ENCODE peak calls at places on chromosomes 5 and 9, in four cellular contexts. L is psoas muscle, R is body of pancreas, C is adrenal gland. I is an unnamed sample. For H3K27me3, the result is how much of the 10 kb centered on the place peaks cover.

GRCh38 chr9:7333714-7334113 is 465.9 kb downstream of the DMAC1 start:
- DNase-seq in L (no peak), C (no peak), R (no peak), I (no peak)

GRCh38 chr5:116577064-116577788 is 2.6 kb upstream of the SEMA6A start:
- DNase-seq in L (no peak), R (no peak), C (no peak), I (no peak)

GRCh38 chr5:75522025-75522424 is 10.3 kb downstream of the POLK start:
- DNase-seq in C (no peak), R (no peak), L (no peak), I (no peak)

GRCh38 chr5:138663009-138663408 is 87.8 kb upstream of the HSPA9 start:
- DNase-seq in C (no peak), L (no peak), R (no peak), I (no peak)

GRCh38 chr9:33467526-33467925 is 6.2 kb downstream of the NOL6 start:
- DNase-seq in C (no peak), L (peak), R (no peak), I (no peak)

GRCh38 chr5:2462026-2462691 is 289.3 kb downstream of the IRX2 start:
- DNase-seq in R (no peak), L (no peak), C (no peak), I (no peak)

GRCh38 chr5:178304761-178305645 is 72.4 kb upstream of the PHYKPL start:
- DNase-seq in L (peak), R (no peak), C (no peak), I (no peak)

GRCh38 chr5:170221319-170221718 is 11.5 kb upstream of the C5orf58 start:
- DNase-seq in C (no peak), L (no peak), R (no peak), I (no peak)

GRCh38 chr9:108889649-108890067 is 27.6 kb downstream of the ACTL7A start:
- DNase-seq in C (no peak), R (no peak), L (no peak), I (no peak)

GRCh38 chr5:159156426-159156835 is 52.9 kb downstream of the RNF145 start:
- DNase-seq in C (no peak), R (no peak), L (no peak), I (no peak)

DNA sequence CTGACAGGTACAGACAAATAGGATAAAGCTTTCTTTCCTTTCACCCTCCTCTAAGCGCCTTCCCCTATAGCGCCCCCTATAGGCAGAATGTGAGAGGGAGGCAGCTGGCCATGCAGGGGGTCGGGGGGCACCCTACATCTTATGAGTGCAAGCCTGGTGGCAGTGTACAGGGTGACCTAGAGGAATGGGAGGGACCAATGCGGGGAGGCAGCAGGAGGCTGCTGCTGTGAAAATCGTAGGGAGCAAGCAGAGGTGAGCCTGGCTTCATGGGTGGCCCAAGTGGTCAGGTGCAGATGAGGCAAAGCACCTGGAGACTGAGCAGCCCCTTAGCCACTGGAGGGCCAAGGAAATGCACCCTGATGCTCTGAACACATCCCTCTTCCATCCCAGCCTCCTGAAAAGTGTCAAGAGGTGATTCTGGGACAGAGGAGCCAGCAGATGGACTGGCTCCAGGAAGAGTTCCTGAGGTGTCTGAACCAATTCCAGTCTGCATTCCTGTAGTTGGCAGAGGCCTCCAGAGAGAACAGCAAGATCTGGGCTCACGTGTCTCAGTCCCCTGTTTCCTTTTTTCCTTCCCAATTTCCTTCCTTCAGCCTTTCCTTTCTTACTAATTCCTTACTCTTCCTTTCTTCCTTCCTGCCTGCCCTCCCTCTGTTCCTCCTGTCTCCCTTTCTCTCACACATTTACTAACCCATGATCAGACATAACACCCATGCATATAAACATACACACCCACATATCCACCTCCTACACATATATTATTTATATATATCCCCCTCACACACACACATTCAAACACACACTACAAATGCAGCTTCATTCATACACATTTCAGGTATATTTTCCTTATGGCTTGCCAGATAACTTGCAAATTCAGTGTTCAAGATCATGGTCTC is 32.8 kb upstream of the GALNT10 start:
- DNase-seq in L (no peak), R (no peak), C (no peak), I (no peak)
- TF ChIP-seq CTCF in L (peak), R (no peak), C (no peak), I (peak)

DNA sequence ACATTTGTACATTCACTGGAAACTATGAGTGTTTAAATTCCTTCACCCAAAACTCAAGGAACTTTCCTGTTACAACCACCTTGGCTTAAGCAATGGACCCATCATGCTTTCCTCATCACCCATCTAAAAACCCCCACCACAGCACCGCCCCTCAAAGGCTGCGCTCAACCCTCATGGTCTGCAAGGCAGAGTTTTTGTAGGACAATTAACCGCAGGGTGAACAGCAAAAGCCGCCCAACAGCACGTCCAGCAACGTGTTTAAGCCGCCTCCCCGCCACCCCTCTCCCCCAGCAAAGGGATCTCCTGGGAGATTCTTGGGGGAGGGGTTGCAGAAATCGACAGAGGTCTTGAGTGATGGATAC is 2.0 kb downstream of the ROR2 start:
- DNase-seq in R (no peak), L (no peak), C (no peak), I (no peak)
- H3K27me3 ChIP-seq in R (under half), L (half or more), C (under half), I (under half)

GRCh38 chr9:95055337-95055850 is 262.1 kb downstream of the FANCC start:
- DNase-seq in L (no peak), R (no peak), C (no peak), I (no peak)
- H3K27ac ChIP-seq in L (peak), R (peak), C (peak), I (peak)

DNA sequence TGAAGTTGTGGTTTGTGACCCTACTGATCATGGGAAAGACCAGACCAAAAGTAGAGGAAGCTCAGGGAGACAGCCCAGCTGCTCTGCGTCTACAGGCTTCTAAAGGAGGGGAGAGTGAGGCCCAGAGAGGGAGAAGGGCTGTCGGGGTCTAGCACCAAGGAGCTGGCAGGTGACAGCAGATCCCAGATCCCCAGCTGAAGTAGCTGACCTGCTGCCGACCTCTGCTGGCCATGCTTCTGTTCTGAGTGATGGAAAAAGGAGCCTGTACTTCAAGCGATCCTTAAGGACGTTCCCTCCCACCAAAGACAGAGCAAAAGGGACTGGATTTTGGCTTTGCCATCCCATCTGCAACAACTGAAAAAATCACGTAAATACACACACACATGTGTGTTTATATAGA is 22.7 kb upstream of the QSOX2 start:
- DNase-seq in L (no peak), C (no peak), R (no peak), I (no peak)
- TF ChIP-seq CTCF in L (no peak), C (peak), R (peak), I (peak)

GRCh38 chr5:37839441-37840035 is 303 bp downstream of the GDNF start:
- DNase-seq in C (peak), R (peak), L (peak), I (peak)
- H3K27me3 ChIP-seq in C (half or more), R (under half), L (under half), I (under half)

DNA sequence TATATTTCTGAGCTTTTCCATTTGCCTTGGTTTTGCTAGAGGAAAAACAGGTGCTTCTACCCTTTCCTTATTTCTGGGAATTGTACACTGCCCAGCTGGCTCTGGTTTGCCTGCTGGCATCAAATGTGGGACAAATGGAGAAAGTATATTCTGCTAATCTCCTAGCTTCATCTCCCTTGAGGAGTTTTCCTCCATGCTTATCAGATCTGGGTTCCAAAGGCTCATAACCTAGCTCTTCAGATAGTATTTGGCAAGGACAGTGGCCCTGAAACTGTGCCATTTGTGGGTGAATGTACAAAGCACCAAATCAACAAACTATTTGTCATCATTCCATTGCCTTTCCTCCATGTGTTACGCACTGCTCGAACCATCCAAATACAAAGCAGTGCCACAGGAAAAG is 16.2 kb downstream of the PRLR start:
- DNase-seq in R (no peak), L (no peak), C (peak), I (no peak)
- H3K27ac ChIP-seq in R (peak), L (no peak), C (peak), I (no peak)

I was measured in heart left ventricle.